ENCODE peak calls at places on chromosomes 12 and 14, in four cellular contexts. N, G, M and Q are unnamed samples. For H3K4me1, the result is how much of the 10 kb centered on the place peaks cover.

GRCh38 chr14:66638688-66639087 is 130.7 kb downstream of the GPHN start:
- DNase-seq in N (no peak), G (peak), M (no peak), Q (no peak)

GRCh38 chr12:125280482-125281377 is 215.5 kb downstream of the AACS start:
- DNase-seq in N (peak), G (no peak), M (no peak), Q (no peak)

GRCh38 chr14:20631821-20632389 is 9.6 kb downstream of the OR6S1 start:
- DNase-seq in N (peak), G (peak), M (no peak), Q (no peak)

GRCh38 chr12:66287275-66287674 is 15.0 kb upstream of the HELB start:
- DNase-seq in N (no peak), G (no peak), M (no peak), Q (no peak)

GRCh38 chr12:15705606-15706005 is 83.6 kb downstream of the EPS8 start:
- DNase-seq in N (no peak), G (no peak), M (no peak), Q (no peak)

GRCh38 chr14:69287096-69287991 is 27.4 kb downstream of the GALNT16 start:
- DNase-seq in N (peak), G (peak), M (no peak), Q (no peak)

GRCh38 chr12:123576611-123577010 is 7.7 kb upstream of the TMED2 start:
- DNase-seq in N (no peak), G (no peak), M (no peak), Q (no peak)

GRCh38 chr12:131829351-131829794 is 1.2 kb downstream of the MMP17 start:
- DNase-seq in N (peak), G (peak), M (no peak), Q (no peak)

GRCh38 chr14:65462411-65462810 is 49.9 kb downstream of the FUT8 start:
- DNase-seq in N (no peak), G (peak), M (no peak), Q (no peak)

GRCh38 chr12:6605425-6606330 is 1.5 kb downstream of the CHD4 start:
- DNase-seq in N (no peak), G (peak), M (no peak), Q (peak)

GRCh38 chr12:32290411-32290810 is 108.9 kb upstream of the FGD4 start:
- DNase-seq in N (no peak), G (peak), M (no peak), Q (no peak)
- TF ChIP-seq EZH2phosphoT487 in N (no peak), G (no peak), M (no peak), Q (no peak)

DNA sequence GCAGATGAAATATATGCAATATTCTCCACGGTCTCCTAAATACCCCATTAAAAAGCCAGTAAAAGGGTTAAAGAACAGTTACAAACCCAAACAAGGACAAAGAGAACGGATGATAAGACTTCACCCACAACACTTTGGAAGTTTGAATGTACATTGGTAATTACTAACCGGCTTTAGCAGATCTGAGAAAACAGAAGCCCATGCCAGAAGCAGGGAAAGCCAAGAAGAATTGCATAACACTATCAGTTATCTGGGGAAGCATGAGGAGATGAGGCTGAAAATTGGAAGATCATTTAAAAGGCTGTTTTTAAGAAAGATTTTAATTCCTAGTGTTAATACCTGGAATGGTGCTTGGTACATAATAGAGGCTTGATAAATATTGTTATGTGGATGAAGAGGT is 55.6 kb upstream of the MYBPC1 start:
- DNase-seq in N (no peak), G (no peak), M (no peak), Q (no peak)
- H3K4me1 ChIP-seq in N (under half), G (under half), M (under half), Q (under half)

GRCh38 chr14:95156153-95156764 is 1.1 kb downstream of the DICER1 start:
- DNase-seq in N (no peak), G (peak), M (no peak), Q (peak)
- TF ChIP-seq EZH2phosphoT487 in N (no peak), G (no peak), M (no peak), Q (no peak)

GRCh38 chr12:105482976-105483375 is 152.5 kb downstream of the C12orf75 start:
- DNase-seq in N (no peak), G (no peak), M (no peak), Q (no peak)

GRCh38 chr12:105483691-105484090 is 153.2 kb downstream of the C12orf75 start:
- DNase-seq in N (no peak), G (no peak), M (no peak), Q (no peak)

GRCh38 chr12:105479710-105480109 is 149.2 kb downstream of the C12orf75 start:
- DNase-seq in N (no peak), G (no peak), M (no peak), Q (no peak)

GRCh38 chr12:105480162-105480561 is 149.7 kb downstream of the C12orf75 start:
- DNase-seq in N (no peak), G (peak), M (no peak), Q (no peak)

GRCh38 chr12:105481906-105482305 is 151.4 kb downstream of the C12orf75 start:
- DNase-seq in N (no peak), G (no peak), M (no peak), Q (no peak)
- H3K4me1 ChIP-seq in N (under half), G (under half), M (under half), Q (under half)

DNA sequence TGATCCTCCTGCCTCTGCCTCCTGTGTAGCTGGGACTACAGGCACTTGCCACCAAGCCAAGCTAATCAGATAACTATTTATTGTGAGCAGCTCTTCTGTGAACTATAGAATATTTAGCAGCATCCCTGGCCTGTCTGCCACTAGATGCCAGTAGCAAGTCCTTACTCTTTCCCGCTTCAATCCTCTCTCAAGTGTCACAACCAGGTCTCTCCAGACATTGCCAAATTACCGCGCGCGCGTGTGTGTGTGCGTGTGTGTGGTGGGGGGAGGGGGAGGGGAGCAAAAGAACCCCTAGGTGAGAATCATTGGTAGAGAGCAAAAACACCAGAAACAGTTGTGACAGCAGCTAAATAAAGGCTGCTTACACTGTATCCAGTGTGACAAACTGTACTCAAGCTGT is 49.9 kb downstream of the PPP2R5E start:
- DNase-seq in N (peak), G (peak), M (peak), Q (no peak)
- TF ChIP-seq EZH2phosphoT487 in N (no peak), G (no peak), M (no peak), Q (no peak)

DNA sequence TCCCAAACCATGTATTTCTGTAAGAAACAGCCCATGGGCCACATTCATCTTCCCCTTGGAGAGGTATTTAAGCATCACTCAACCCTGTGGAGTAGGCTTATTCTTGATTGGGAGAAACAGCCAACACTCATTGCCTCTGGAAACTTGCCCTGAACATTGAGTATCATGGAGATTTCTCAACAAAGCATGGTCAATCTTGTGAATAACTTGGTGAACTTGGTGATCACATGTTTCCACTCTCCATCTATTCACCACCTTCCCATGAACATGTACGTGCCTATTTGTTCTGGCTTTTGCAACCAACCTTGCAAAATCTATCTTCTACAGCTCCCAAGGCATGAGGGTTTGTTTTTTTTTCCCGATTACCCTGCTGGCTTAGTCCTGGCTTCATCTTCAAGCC is 163.2 kb downstream of the PAH start:
- DNase-seq in N (no peak), G (no peak), M (no peak), Q (no peak)
- H3K4me1 ChIP-seq in N (under half), G (under half), M (under half), Q (under half)

GRCh38 chr14:35248476-35248788 is 43.8 kb upstream of the PSMA6 start:
- DNase-seq in N (no peak), G (no peak), M (no peak), Q (peak)

GRCh38 chr14:35244542-35244941 is 47.6 kb upstream of the PSMA6 start:
- DNase-seq in N (no peak), G (no peak), M (no peak), Q (no peak)

GRCh38 chr14:35247777-35248475 is 44.3 kb upstream of the PSMA6 start:
- DNase-seq in N (no peak), G (no peak), M (no peak), Q (no peak)

GRCh38 chr14:35240233-35240632 is 51.9 kb upstream of the PSMA6 start:
- DNase-seq in N (no peak), G (no peak), M (no peak), Q (no peak)

DNA sequence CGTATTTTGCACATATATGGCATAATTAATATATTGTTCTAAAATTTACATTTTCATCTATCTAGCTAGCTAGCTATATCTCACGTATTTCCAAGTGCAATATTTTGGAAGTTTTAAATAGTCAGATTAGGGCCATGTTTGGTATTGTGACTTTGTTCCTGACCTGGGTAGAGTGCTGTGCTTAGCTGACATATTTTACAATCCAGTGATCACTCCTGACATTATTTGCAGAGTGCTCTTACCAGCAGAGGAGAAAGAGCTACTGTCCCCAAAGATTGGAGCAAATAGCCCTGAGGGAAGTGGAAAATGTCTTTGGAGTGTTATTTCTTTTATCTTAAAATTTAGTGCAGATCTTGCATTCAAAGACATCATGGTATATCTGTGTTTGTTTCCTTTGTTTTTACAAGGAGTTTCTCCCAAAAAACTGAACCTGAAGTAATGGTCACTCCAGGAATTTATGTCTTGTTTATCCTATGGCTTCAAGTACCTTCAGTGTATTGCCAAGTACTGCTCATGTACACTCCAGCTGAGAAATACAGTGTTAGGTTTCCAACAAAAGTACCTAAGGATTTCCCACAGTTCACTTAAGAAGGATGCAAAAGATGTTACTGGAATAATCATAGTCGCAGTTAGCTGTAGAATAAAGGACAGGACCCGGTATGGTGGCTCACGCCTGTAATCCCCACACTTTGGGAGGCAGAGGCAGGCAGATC is 49.4 kb upstream of the PSMA6 start:
- DNase-seq in N (no peak), G (no peak), M (no peak), Q (no peak)
- TF ChIP-seq EZH2phosphoT487 in N (no peak), G (no peak), M (no peak), Q (no peak)

GRCh38 chr14:101870273-101870939 is 94.0 kb upstream of the DYNC1H1 start:
- DNase-seq in N (no peak), G (no peak), M (no peak), Q (no peak)
- H3K4me1 ChIP-seq in N (under half), G (under half), M (under half), Q (under half)

GRCh38 chr14:54857830-54858269 is 44.8 kb downstream of the GCH1 start:
- DNase-seq in N (no peak), G (no peak), M (no peak), Q (no peak)
- TF ChIP-seq EZH2phosphoT487 in N (no peak), G (no peak), M (no peak), Q (no peak)

GRCh38 chr14:22479132-22479531 is 109.9 kb downstream of the DAD1 start:
- DNase-seq in N (no peak), G (no peak), M (no peak), Q (no peak)
- H3K4me1 ChIP-seq in N (under half), G (under half), M (under half), Q (under half)